ENCODE peak calls at places on chromosomes 3 and 15, in four cellular contexts. One of them, this sample, is unnamed.

GRCh38 chr15:23565395-23566069 is at the start of gene MKRN3:
- DNase-seq in PC-3: no peak
- DNase-seq in adrenal gland: no peak
- DNase-seq in colonic mucosa: no peak
- DNase-seq in this sample: no peak

GRCh38 chr3:151169700-151170224 is 33.3 kb downstream of the GPR171 start:
- DNase-seq in colonic mucosa: no peak
- DNase-seq in adrenal gland: peak; percentile 53
- DNase-seq in PC-3: no peak
- DNase-seq in this sample: peak; percentile 42

GRCh38 chr3:108312656-108313055 is 16.3 kb downstream of the HHLA2 start:
- DNase-seq in colonic mucosa: no peak
- DNase-seq in PC-3: no peak
- DNase-seq in adrenal gland: no peak
- DNase-seq in this sample: no peak

GRCh38 chr15:29570121-29570930 is 251.9 kb downstream of the TJP1 start:
- DNase-seq in PC-3: no peak
- DNase-seq in adrenal gland: no peak
- DNase-seq in colonic mucosa: peak; percentile 22
- DNase-seq in this sample: no peak

GRCh38 chr3:71245052-71245488 is 338.5 kb downstream of the FOXP1 start:
- DNase-seq in colonic mucosa: no peak
- DNase-seq in adrenal gland: no peak
- DNase-seq in PC-3: peak; percentile 13
- DNase-seq in this sample: no peak

GRCh38 chr3:22582291-22582690 is 620.8 kb upstream of the UBE2E2 start:
- DNase-seq in adrenal gland: no peak
- DNase-seq in PC-3: no peak
- DNase-seq in colonic mucosa: no peak
- DNase-seq in this sample: no peak

GRCh38 chr3:157132341-157132740 is 27.6 kb downstream of the CCNL1 start:
- DNase-seq in adrenal gland: no peak
- DNase-seq in PC-3: no peak
- DNase-seq in colonic mucosa: no peak
- DNase-seq in this sample: no peak

GRCh38 chr3:178297204-178297603 is 239.0 kb upstream of the KCNMB2 start:
- DNase-seq in adrenal gland: no peak
- DNase-seq in colonic mucosa: no peak
- DNase-seq in PC-3: no peak
- DNase-seq in this sample: no peak

GRCh38 chr3:62607287-62608029 is 234.1 kb upstream of the FEZF2 start:
- DNase-seq in adrenal gland: no peak
- DNase-seq in colonic mucosa: no peak
- DNase-seq in PC-3: peak; percentile 63
- DNase-seq in this sample: peak; percentile 90

GRCh38 chr3:172134352-172134751 is 95.0 kb downstream of the FNDC3B start:
- DNase-seq in colonic mucosa: no peak
- DNase-seq in adrenal gland: no peak
- DNase-seq in PC-3: no peak
- DNase-seq in this sample: no peak
- H3K4me1 ChIP-seq in colonic mucosa: peaks cover 7% of the 10 kb centered on the region
- H3K4me1 ChIP-seq in adrenal gland: peaks cover 84% of the 10 kb centered on the region
- H3K4me1 ChIP-seq in PC-3: peaks cover 87% of the 10 kb centered on the region
- H3K4me1 ChIP-seq in this sample: peaks cover 45% of the 10 kb centered on the region

DNA sequence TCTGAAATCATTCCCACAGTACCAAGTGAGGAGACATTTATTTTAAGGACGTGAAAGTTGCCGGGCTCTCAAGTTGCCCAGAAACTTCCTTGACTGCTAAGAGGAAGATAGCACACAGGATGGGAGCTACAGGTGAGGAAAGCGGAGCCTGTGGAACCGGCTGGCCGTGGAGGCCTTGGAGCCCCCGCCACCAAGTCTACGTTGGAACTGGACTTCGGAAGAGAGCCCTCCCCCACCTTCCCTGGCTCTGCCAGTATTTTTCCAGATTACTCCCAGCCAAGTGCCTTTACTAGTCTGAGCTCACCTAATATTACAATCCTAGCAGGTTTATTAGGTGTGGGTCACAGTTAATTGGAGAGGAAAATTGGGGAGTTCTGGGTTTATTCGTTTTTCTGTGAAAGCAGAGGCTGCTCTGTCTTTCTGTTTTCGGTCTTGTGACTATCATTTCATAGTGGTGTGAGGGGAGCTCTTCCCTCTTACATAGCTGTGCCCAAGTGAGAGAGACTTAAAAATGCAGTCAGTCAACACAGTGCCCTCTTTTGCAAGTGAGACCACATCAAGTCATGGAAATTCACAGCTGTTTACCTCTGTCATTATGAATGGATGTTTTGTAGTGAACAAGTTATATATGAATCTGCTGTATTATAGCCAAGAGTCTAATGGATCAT is 6.8 kb downstream of the BOC start:
- DNase-seq in colonic mucosa: no peak
- DNase-seq in adrenal gland: no peak
- DNase-seq in PC-3: no peak
- DNase-seq in this sample: no peak
- TF ChIP-seq CTCF in colonic mucosa: no peak
- TF ChIP-seq CTCF in adrenal gland: no peak
- TF ChIP-seq CTCF in PC-3: no peak
- TF ChIP-seq CTCF in this sample: no peak

GRCh38 chr3:101836907-101837598 is 12.3 kb upstream of the NFKBIZ start:
- DNase-seq in adrenal gland: no peak
- DNase-seq in PC-3: peak; percentile 67
- DNase-seq in colonic mucosa: no peak
- DNase-seq in this sample: no peak

GRCh38 chr3:101840066-101840465 is 9.2 kb upstream of the NFKBIZ start:
- DNase-seq in colonic mucosa: no peak
- DNase-seq in adrenal gland: no peak
- DNase-seq in PC-3: no peak
- DNase-seq in this sample: no peak

GRCh38 chr3:101829878-101830277 is 19.4 kb upstream of the NFKBIZ start:
- DNase-seq in colonic mucosa: no peak
- DNase-seq in PC-3: no peak
- DNase-seq in adrenal gland: no peak
- DNase-seq in this sample: no peak

GRCh38 chr3:101836160-101836559 is 13.2 kb upstream of the NFKBIZ start:
- DNase-seq in PC-3: no peak
- DNase-seq in colonic mucosa: no peak
- DNase-seq in adrenal gland: no peak
- DNase-seq in this sample: no peak

GRCh38 chr3:101835676-101836075 is 13.6 kb upstream of the NFKBIZ start:
- DNase-seq in adrenal gland: no peak
- DNase-seq in PC-3: no peak
- DNase-seq in colonic mucosa: no peak
- DNase-seq in this sample: no peak
- H3K4me1 ChIP-seq in adrenal gland: peaks cover 13% of the 10 kb centered on the region
- H3K4me1 ChIP-seq in PC-3: peaks cover 8% of the 10 kb centered on the region
- H3K4me1 ChIP-seq in colonic mucosa: peaks cover 8% of the 10 kb centered on the region
- H3K4me1 ChIP-seq in this sample: peaks cover 2% of the 10 kb centered on the region

GRCh38 chr3:126550488-126551051 is 8.2 kb downstream of the C3orf22 start:
- DNase-seq in colonic mucosa: peak; percentile 11
- DNase-seq in PC-3: no peak
- DNase-seq in adrenal gland: peak; percentile 4
- DNase-seq in this sample: no peak

GRCh38 chr3:126551066-126551838 is 7.5 kb downstream of the C3orf22 start:
- DNase-seq in PC-3: no peak
- DNase-seq in colonic mucosa: peak; percentile 11
- DNase-seq in adrenal gland: peak; percentile 7
- DNase-seq in this sample: no peak

GRCh38 chr3:126549861-126550487 is 8.8 kb downstream of the C3orf22 start:
- DNase-seq in PC-3: no peak
- DNase-seq in colonic mucosa: no peak
- DNase-seq in adrenal gland: peak; percentile 7
- DNase-seq in this sample: no peak

GRCh38 chr3:126546549-126547239 is 12.0 kb downstream of the C3orf22 start:
- DNase-seq in colonic mucosa: no peak
- DNase-seq in PC-3: no peak
- DNase-seq in adrenal gland: peak; percentile 3
- DNase-seq in this sample: no peak

DNA sequence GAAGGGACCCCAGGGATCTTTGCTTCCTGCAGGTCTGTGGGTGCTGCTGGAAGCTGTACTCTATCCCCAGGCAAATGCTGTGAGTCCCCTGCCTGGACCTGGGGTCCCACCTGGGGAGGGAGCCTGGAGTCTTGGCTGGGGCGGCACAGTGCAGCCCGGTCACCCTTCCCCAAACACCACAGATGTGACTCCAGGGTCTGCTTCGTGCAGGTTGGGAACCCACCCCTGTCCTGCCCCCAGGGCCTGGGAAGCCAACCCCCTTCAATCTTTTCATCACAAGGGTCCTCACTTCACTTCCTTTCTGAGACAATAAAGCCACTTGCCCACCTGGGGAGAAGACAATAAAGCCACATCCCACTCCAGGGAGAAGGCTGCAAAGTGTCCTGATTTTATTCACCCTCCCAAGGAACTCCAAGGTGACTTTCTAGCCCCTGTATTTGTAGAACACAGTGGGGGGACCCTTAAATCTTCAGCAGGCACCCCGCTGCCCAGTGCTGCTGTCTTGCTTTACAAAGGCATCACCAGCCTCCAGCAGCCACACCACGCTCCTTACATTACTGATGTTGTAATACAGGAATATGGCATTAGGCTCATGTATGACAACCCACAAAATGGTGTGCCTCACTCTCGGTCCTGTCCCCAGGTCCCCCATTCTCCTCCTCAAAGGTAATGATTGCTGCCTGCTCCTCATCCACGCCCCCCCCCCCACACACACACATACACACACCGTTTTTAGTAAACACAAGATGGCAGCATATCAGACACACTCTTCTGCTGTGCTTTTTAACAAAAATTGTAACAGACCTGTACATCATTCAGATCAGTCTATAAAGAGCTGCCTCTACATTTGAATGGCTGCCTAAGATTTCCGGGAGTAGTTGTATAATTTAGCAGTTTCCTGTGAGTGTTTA is 9.9 kb downstream of the C3orf22 start:
- DNase-seq in colonic mucosa: peak; percentile 11
- DNase-seq in PC-3: no peak
- DNase-seq in adrenal gland: peak; percentile 2
- DNase-seq in this sample: no peak
- TF ChIP-seq CTCF in colonic mucosa: no peak
- TF ChIP-seq CTCF in PC-3: no peak
- TF ChIP-seq CTCF in adrenal gland: no peak
- TF ChIP-seq CTCF in this sample: no peak

GRCh38 chr3:190532626-190533155 is 18.8 kb downstream of the IL1RAP start:
- DNase-seq in PC-3: no peak
- DNase-seq in colonic mucosa: no peak
- DNase-seq in adrenal gland: no peak
- DNase-seq in this sample: no peak
- H3K4me1 ChIP-seq in PC-3: peaks cover 36% of the 10 kb centered on the region
- H3K4me1 ChIP-seq in colonic mucosa: no peaks in the 10 kb centered on the region
- H3K4me1 ChIP-seq in adrenal gland: peaks cover 21% of the 10 kb centered on the region
- H3K4me1 ChIP-seq in this sample: peaks cover 6% of the 10 kb centered on the region

GRCh38 chr3:101833446-101833974 is 15.8 kb upstream of the NFKBIZ start:
- DNase-seq in adrenal gland: peak; percentile 38
- DNase-seq in PC-3: no peak
- DNase-seq in colonic mucosa: no peak
- DNase-seq in this sample: no peak
- TF ChIP-seq CTCF in adrenal gland: no peak
- TF ChIP-seq CTCF in PC-3: no peak
- TF ChIP-seq CTCF in colonic mucosa: no peak
- TF ChIP-seq CTCF in this sample: no peak

GRCh38 chr3:127000128-127000527 is 17.2 kb downstream of the PLXNA1 start:
- DNase-seq in colonic mucosa: no peak
- DNase-seq in adrenal gland: no peak
- DNase-seq in PC-3: no peak
- DNase-seq in this sample: no peak
- H3K4me1 ChIP-seq in colonic mucosa: no peaks in the 10 kb centered on the region
- H3K4me1 ChIP-seq in adrenal gland: peaks cover 15% of the 10 kb centered on the region
- H3K4me1 ChIP-seq in PC-3: no peaks in the 10 kb centered on the region
- H3K4me1 ChIP-seq in this sample: peaks cover 40% of the 10 kb centered on the region

DNA sequence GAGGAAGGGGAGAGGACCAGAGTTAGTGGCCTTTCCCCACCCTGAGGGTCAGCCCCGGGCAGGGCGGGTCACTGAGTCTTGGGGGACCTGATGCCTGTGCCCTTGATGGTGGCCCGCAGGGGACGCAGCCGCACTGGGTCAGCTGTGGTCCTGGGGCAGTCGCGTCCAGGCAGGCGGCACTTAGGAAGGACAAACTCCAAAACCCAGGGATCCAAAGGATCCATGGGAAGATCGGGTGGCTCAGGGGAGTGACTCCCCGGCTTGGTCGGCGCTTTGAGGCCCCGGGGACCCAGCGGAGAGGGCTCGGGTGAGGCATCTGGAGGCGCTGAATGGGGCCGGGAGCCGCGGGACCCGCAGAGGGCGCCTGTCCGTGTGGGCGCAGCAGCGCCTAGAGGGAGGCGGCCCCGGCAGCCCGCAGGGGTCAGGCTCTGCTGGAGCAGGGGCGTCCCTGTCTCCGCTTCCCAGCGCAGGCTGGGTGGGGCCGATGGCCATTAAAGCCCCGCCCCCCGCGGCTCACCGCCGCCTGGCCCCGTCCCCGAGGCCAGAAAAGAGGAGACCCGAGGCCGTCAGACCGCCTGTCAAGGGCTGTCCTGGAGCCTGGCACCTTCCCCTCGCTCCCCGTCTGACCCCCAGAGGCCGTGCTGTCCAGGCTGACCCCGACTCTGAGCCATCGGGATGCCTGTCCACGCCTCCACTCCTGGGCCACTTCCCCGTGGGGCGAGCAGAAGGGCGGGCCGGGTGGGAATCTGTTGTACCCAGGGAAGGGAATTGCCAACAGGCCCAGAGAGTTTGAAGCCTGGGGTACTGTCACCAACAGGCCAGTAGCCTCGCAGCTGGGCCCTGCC is 17.4 kb downstream of the CIDEC start:
- DNase-seq in colonic mucosa: peak; percentile 54
- DNase-seq in PC-3: peak; percentile 48
- DNase-seq in adrenal gland: peak; percentile 61
- DNase-seq in this sample: peak; percentile 47
- TF ChIP-seq CTCF in colonic mucosa: peak; percentile 44
- TF ChIP-seq CTCF in PC-3: peak; percentile 48
- TF ChIP-seq CTCF in adrenal gland: peak; percentile 42
- TF ChIP-seq CTCF in this sample: no peak